ENCODE peak calls at places on chromosomes 16 and 17, in five cellular contexts. One of them, this sample, is unnamed.

GRCh38 chr17:76676629-76677028 is 33.1 kb upstream of the ST6GALNAC1 start:
- DNase-seq in sigmoid colon: no peak
- DNase-seq in HFFc6: no peak
- DNase-seq in GM12865: no peak
- DNase-seq in esophagus squamous epithelium: no peak
- DNase-seq in this sample: no peak

GRCh38 chr17:78125138-78125913 is 3.2 kb downstream of the TMC6 start:
- DNase-seq in sigmoid colon: no peak
- DNase-seq in HFFc6: no peak
- DNase-seq in GM12865: peak
- DNase-seq in esophagus squamous epithelium: no peak
- DNase-seq in this sample: peak

GRCh38 chr17:42554250-42555121 is 1.8 kb downstream of the HSD17B1 start:
- DNase-seq in sigmoid colon: peak
- DNase-seq in HFFc6: peak
- DNase-seq in GM12865: peak
- DNase-seq in esophagus squamous epithelium: no peak
- DNase-seq in this sample: peak

GRCh38 chr17:79454826-79455225 is 156.0 kb downstream of the RBFOX3 start:
- DNase-seq in sigmoid colon: no peak
- DNase-seq in HFFc6: no peak
- DNase-seq in GM12865: no peak
- DNase-seq in esophagus squamous epithelium: no peak
- DNase-seq in this sample: no peak

GRCh38 chr17:13476722-13477121 is 125.0 kb downstream of the HS3ST3A1 start:
- DNase-seq in sigmoid colon: no peak
- DNase-seq in HFFc6: peak
- DNase-seq in GM12865: no peak
- DNase-seq in esophagus squamous epithelium: no peak
- DNase-seq in this sample: no peak

GRCh38 chr16:68228652-68229051 is 7.3 kb downstream of the ESRP2 start:
- DNase-seq in sigmoid colon: no peak
- DNase-seq in HFFc6: no peak
- DNase-seq in GM12865: no peak
- DNase-seq in esophagus squamous epithelium: no peak
- DNase-seq in this sample: no peak

GRCh38 chr16:78072275-78072674 is 27.2 kb upstream of the WWOX start:
- DNase-seq in sigmoid colon: no peak
- DNase-seq in HFFc6: no peak
- DNase-seq in GM12865: no peak
- DNase-seq in esophagus squamous epithelium: no peak
- DNase-seq in this sample: no peak

GRCh38 chr17:12406623-12407228 is 259.0 kb upstream of the MYOCD start:
- DNase-seq in sigmoid colon: no peak
- DNase-seq in HFFc6: peak
- DNase-seq in GM12865: no peak
- DNase-seq in esophagus squamous epithelium: no peak
- DNase-seq in this sample: no peak

GRCh38 chr16:80231888-80232287 is 308.9 kb upstream of the DYNLRB2 start:
- DNase-seq in sigmoid colon: no peak
- DNase-seq in HFFc6: peak
- DNase-seq in GM12865: peak
- DNase-seq in esophagus squamous epithelium: no peak
- DNase-seq in this sample: peak

GRCh38 chr16:23905027-23905426 is 69.2 kb downstream of the PRKCB start:
- DNase-seq in sigmoid colon: peak
- DNase-seq in HFFc6: peak
- DNase-seq in GM12865: no peak
- DNase-seq in esophagus squamous epithelium: no peak
- DNase-seq in this sample: no peak

GRCh38 chr17:8315740-8316217 is 5.7 kb downstream of the ARHGEF15 start:
- DNase-seq in sigmoid colon: no peak
- DNase-seq in HFFc6: no peak
- DNase-seq in GM12865: no peak
- DNase-seq in esophagus squamous epithelium: no peak
- DNase-seq in this sample: no peak

GRCh38 chr17:77492446-77493237 is 351.9 kb downstream of the SEC14L1 start:
- DNase-seq in sigmoid colon: peak
- DNase-seq in HFFc6: no peak
- DNase-seq in GM12865: no peak
- DNase-seq in esophagus squamous epithelium: no peak
- DNase-seq in this sample: peak

GRCh38 chr17:76736349-76737081 is 616 bp downstream of the SRSF2 start:
- DNase-seq in sigmoid colon: peak
- DNase-seq in HFFc6: peak
- DNase-seq in GM12865: peak
- DNase-seq in esophagus squamous epithelium: no peak
- DNase-seq in this sample: peak

GRCh38 chr17:12519956-12520594 is 145.6 kb upstream of the MYOCD start:
- DNase-seq in sigmoid colon: no peak
- DNase-seq in HFFc6: peak
- DNase-seq in GM12865: no peak
- DNase-seq in esophagus squamous epithelium: no peak
- DNase-seq in this sample: no peak

GRCh38 chr16:14632693-14633569 is at the start of gene BFAR:
- DNase-seq in sigmoid colon: peak
- DNase-seq in HFFc6: peak
- DNase-seq in GM12865: peak
- DNase-seq in esophagus squamous epithelium: peak
- DNase-seq in this sample: peak
- TF ChIP-seq CTCF in sigmoid colon: no peak
- TF ChIP-seq CTCF in HFFc6: no peak
- TF ChIP-seq CTCF in GM12865: no peak
- TF ChIP-seq CTCF in esophagus squamous epithelium: no peak
- TF ChIP-seq CTCF in this sample: no peak

GRCh38 chr17:49616086-49616485 is 40.4 kb downstream of the NXPH3 start:
- DNase-seq in sigmoid colon: no peak
- DNase-seq in HFFc6: no peak
- DNase-seq in GM12865: peak
- DNase-seq in esophagus squamous epithelium: no peak
- DNase-seq in this sample: no peak
- TF ChIP-seq CTCF in sigmoid colon: peak
- TF ChIP-seq CTCF in HFFc6: peak
- TF ChIP-seq CTCF in GM12865: no peak
- TF ChIP-seq CTCF in esophagus squamous epithelium: no peak
- TF ChIP-seq CTCF in this sample: no peak

DNA sequence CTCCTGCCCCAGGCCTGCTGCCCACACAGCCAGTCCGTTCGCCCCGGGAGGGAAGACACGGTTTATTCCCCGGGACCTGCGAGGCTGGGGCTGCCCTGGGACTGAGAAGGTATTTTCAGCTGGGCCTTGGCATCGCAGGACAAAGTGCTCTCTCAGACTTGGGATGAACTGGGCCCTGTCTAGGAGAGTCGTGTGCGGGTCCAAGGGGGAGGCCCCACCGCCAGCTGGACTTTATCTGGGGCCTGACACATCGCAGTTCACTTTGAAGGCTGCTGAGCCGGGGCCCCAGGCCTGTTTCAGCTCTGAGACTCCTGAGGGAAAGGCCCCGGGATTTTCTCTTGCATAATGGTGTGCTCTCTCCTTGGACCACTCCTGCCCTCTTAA is 6.8 kb downstream of the CRISPLD2 start:
- DNase-seq in sigmoid colon: peak
- DNase-seq in HFFc6: peak
- DNase-seq in GM12865: no peak
- DNase-seq in esophagus squamous epithelium: no peak
- DNase-seq in this sample: no peak
- TF ChIP-seq CTCF in sigmoid colon: no peak
- TF ChIP-seq CTCF in HFFc6: no peak
- TF ChIP-seq CTCF in GM12865: no peak
- TF ChIP-seq CTCF in esophagus squamous epithelium: no peak
- TF ChIP-seq CTCF in this sample: no peak

GRCh38 chr17:74780443-74781238 is 4.5 kb upstream of the NAT9 start:
- DNase-seq in sigmoid colon: no peak
- DNase-seq in HFFc6: peak
- DNase-seq in GM12865: peak
- DNase-seq in esophagus squamous epithelium: no peak
- DNase-seq in this sample: peak
- TF ChIP-seq CTCF in sigmoid colon: no peak
- TF ChIP-seq CTCF in HFFc6: peak
- TF ChIP-seq CTCF in GM12865: peak
- TF ChIP-seq CTCF in esophagus squamous epithelium: peak
- TF ChIP-seq CTCF in this sample: peak

GRCh38 chr17:30093463-30094147 is 23.0 kb upstream of the NSRP1 start:
- DNase-seq in sigmoid colon: no peak
- DNase-seq in HFFc6: peak
- DNase-seq in GM12865: peak
- DNase-seq in esophagus squamous epithelium: no peak
- DNase-seq in this sample: peak

GRCh38 chr17:30091166-30091670 is 25.4 kb upstream of the NSRP1 start:
- DNase-seq in sigmoid colon: no peak
- DNase-seq in HFFc6: no peak
- DNase-seq in GM12865: no peak
- DNase-seq in esophagus squamous epithelium: no peak
- DNase-seq in this sample: no peak

GRCh38 chr17:30091771-30092170 is 24.8 kb upstream of the NSRP1 start:
- DNase-seq in sigmoid colon: no peak
- DNase-seq in HFFc6: peak
- DNase-seq in GM12865: no peak
- DNase-seq in esophagus squamous epithelium: no peak
- DNase-seq in this sample: no peak

GRCh38 chr17:30092886-30093285 is 23.7 kb upstream of the NSRP1 start:
- DNase-seq in sigmoid colon: no peak
- DNase-seq in HFFc6: no peak
- DNase-seq in GM12865: no peak
- DNase-seq in esophagus squamous epithelium: no peak
- DNase-seq in this sample: no peak

DNA sequence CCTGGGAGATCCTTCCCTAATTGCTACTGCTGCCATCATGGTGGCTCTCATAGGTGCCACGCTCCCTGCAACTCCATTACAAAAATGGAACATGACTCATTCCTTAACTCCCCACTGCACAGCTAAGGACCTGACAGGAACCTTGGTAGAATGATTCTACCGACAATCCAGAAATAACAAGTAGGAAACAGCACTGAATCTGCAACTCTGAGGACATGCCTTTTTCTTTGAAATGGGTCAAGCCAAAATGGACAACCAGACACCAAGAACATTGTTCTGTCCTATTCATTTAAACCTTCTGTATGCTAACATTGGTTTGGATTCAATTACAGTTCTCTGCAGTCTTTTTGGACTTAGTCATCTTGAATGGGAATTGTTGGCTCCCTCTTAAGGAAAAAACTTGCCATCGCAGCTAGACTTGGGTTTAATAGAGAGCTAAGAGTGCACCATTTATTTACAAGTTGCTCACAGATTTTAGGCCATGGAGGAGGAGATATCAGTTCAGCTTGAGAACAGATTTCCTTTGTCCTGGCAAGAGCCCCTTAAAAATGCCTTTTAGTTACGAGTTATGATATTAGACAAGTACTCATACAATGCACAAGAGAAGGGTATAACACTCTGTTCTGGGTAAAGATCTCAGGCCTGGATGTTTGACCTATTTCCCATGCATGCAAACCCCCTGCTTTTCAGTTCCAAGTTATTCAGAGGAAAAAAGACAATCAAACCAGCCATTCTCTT is 20.9 kb upstream of the NSRP1 start:
- DNase-seq in sigmoid colon: no peak
- DNase-seq in HFFc6: peak
- DNase-seq in GM12865: peak
- DNase-seq in esophagus squamous epithelium: no peak
- DNase-seq in this sample: no peak
- TF ChIP-seq CTCF in sigmoid colon: peak
- TF ChIP-seq CTCF in HFFc6: peak
- TF ChIP-seq CTCF in GM12865: peak
- TF ChIP-seq CTCF in esophagus squamous epithelium: peak
- TF ChIP-seq CTCF in this sample: no peak

GRCh38 chr17:35021520-35022380 is 41.4 kb downstream of the LIG3 start:
- DNase-seq in sigmoid colon: no peak
- DNase-seq in HFFc6: no peak
- DNase-seq in GM12865: no peak
- DNase-seq in esophagus squamous epithelium: no peak
- DNase-seq in this sample: no peak

GRCh38 chr17:35019386-35020179 is 39.3 kb downstream of the LIG3 start:
- DNase-seq in sigmoid colon: no peak
- DNase-seq in HFFc6: no peak
- DNase-seq in GM12865: no peak
- DNase-seq in esophagus squamous epithelium: no peak
- DNase-seq in this sample: no peak

GRCh38 chr17:35023538-35023937 is 40.0 kb downstream of the RFFL start:
- DNase-seq in sigmoid colon: no peak
- DNase-seq in HFFc6: no peak
- DNase-seq in GM12865: no peak
- DNase-seq in esophagus squamous epithelium: no peak
- DNase-seq in this sample: no peak

GRCh38 chr17:35025541-35025940 is 38.0 kb downstream of the RFFL start:
- DNase-seq in sigmoid colon: no peak
- DNase-seq in HFFc6: no peak
- DNase-seq in GM12865: no peak
- DNase-seq in esophagus squamous epithelium: no peak
- DNase-seq in this sample: no peak

DNA sequence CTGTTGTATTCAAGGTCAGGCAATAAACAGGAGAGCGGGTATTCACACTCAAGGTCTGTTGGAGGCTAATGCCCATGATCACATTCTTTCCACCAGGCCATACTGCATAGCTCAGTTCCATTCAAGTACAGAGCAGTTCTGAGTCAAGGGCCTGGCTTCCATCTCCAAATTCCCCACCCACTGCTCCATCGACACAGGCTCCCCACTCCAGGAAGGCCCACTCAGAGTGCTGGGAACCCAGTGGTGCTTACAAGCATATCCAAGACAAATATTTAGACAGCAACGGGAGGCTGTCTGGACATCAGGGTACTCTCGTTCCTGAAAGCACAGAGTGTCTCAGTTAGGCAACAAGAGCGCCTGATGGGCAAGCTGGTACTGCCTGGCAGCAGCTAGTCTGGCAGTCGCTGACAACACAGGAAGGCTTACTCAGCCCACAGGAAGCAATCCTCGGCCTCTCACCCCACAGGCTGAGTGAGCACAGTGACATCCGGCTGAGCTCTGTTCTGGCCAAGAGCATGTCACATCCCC is 40.9 kb downstream of the RFFL start:
- DNase-seq in sigmoid colon: peak
- DNase-seq in HFFc6: peak
- DNase-seq in GM12865: peak
- DNase-seq in esophagus squamous epithelium: peak
- DNase-seq in this sample: peak
- TF ChIP-seq CTCF in sigmoid colon: peak
- TF ChIP-seq CTCF in HFFc6: peak
- TF ChIP-seq CTCF in GM12865: no peak
- TF ChIP-seq CTCF in esophagus squamous epithelium: no peak
- TF ChIP-seq CTCF in this sample: no peak